ENCODE peak calls at places on chromosomes 2 and 18, in nine cellular contexts. C is Ammon's horn, Y is NCI-H524 treated with DMSO at 0.1 percent for 48 hours, K is NCI-H460, N is NCI-H1092, G is HT1080, P is sciatic nerve, U is memory B cell, H is hippocampal formation. A is an unnamed sample.

GRCh38 chr2:168770796-168771195 is 31.6 kb upstream of the NOSTRIN start:
- DNase-seq in C (no peak), Y (no peak), K (no peak), N (no peak), G (no peak), P (no peak), U (no peak), H (no peak), A (no peak)

GRCh38 chr18:12452801-12453200 is 45.1 kb downstream of the PRELID3A start:
- DNase-seq in C (no peak), Y (no peak), K (no peak), N (no peak), G (no peak), P (no peak), U (no peak), H (no peak), A (no peak)

GRCh38 chr2:113768770-113769169 is 12.3 kb upstream of the SLC35F5 start:
- DNase-seq in C (no peak), Y (no peak), K (no peak), N (no peak), G (no peak), P (no peak), U (no peak), H (no peak), A (no peak)

GRCh38 chr18:32289480-32290075 is 99.7 kb downstream of the MEP1B start:
- DNase-seq in C (peak; percentile 77), Y (peak; percentile 12), K (peak; percentile 72), N (peak; percentile 74), G (peak; percentile 59), P (no peak), U (no peak), H (peak; percentile 30), A (no peak)

GRCh38 chr2:119085613-119086012 is 72.9 kb downstream of the C1QL2 start:
- DNase-seq in C (no peak), Y (no peak), K (no peak), N (no peak), G (peak; percentile 12), P (no peak), U (no peak), H (no peak), A (no peak)

GRCh38 chr2:220134756-220135534 is 507.5 kb downstream of the SLC4A3 start:
- DNase-seq in C (no peak), Y (no peak), K (no peak), N (no peak), G (peak; percentile 72), P (no peak), U (no peak), H (no peak), A (no peak)

GRCh38 chr2:144083211-144083610 is 436.7 kb downstream of the ZEB2 start:
- DNase-seq in C (no peak), Y (no peak), K (no peak), N (no peak), G (peak; percentile 84), P (no peak), U (no peak), H (no peak), A (no peak)

GRCh38 chr2:44686561-44686960 is 254.9 kb upstream of the SIX3 start:
- DNase-seq in C (no peak), Y (no peak), K (no peak), N (no peak), G (peak; percentile 82), P (no peak), U (no peak), H (no peak), A (no peak)

GRCh38 chr2:79713131-79713785 is 200.4 kb downstream of the CTNNA2 start:
- DNase-seq in C (no peak), Y (no peak), K (no peak), N (no peak), G (peak; percentile 41), P (no peak), U (no peak), H (no peak), A (no peak)

GRCh38 chr2:22999951-23000350 is 385.0 kb upstream of the KLHL29 start:
- DNase-seq in C (no peak), Y (no peak), K (no peak), N (no peak), G (peak; percentile 64), P (no peak), U (no peak), H (no peak), A (no peak)

GRCh38 chr2:237591021-237591370 is 462 bp upstream of the RAB17 start:
- DNase-seq in C (no peak), Y (no peak), K (no peak), N (no peak), G (no peak), P (no peak), U (no peak), H (no peak), A (peak; percentile 76)

GRCh38 chr2:29062371-29062770 is 12.0 kb downstream of the PCARE start:
- DNase-seq in C (no peak), Y (no peak), K (no peak), N (no peak), G (no peak), P (peak; percentile 55), U (no peak), H (no peak), A (no peak)

GRCh38 chr2:112143150-112143549 is 5.0 kb downstream of the FBLN7 start:
- DNase-seq in C (no peak), Y (no peak), K (no peak), N (no peak), G (no peak), P (no peak), U (peak; percentile 7), H (no peak), A (no peak)

GRCh38 chr2:62409442-62409841 is 96.6 kb downstream of the TMEM17 start:
- DNase-seq in C (no peak), Y (no peak), K (no peak), N (no peak), G (peak; percentile 7), P (no peak), U (no peak), H (no peak), A (no peak)

GRCh38 chr2:48322251-48322650 is 207.7 kb upstream of the STON1 start:
- DNase-seq in C (no peak), Y (no peak), K (no peak), N (no peak), G (no peak), P (no peak), U (no peak), H (no peak), A (no peak)

GRCh38 chr18:8662574-8663255 is 42.6 kb upstream of the MTCL1 start:
- DNase-seq in C (no peak), Y (peak; percentile 31), K (peak; percentile 49), N (peak; percentile 45), G (no peak), P (no peak), U (no peak), H (no peak), A (no peak)

GRCh38 chr2:181058378-181059269 is 78.2 kb downstream of the UBE2E3 start:
- DNase-seq in C (peak; percentile 23), Y (no peak), K (peak; percentile 50), N (no peak), G (peak; percentile 23), P (no peak), U (peak; percentile 16), H (no peak), A (no peak)

GRCh38 chr2:54564439-54564838 is 108.3 kb downstream of the SPTBN1 start:
- DNase-seq in C (no peak), Y (no peak), K (no peak), N (no peak), G (no peak), P (no peak), U (no peak), H (no peak), A (no peak)

GRCh38 chr2:205411558-205411957 is 270.7 kb upstream of the NRP2 start:
- DNase-seq in C (peak; percentile 83), Y (no peak), K (no peak), N (no peak), G (no peak), P (no peak), U (no peak), H (peak; percentile 28), A (no peak)

GRCh38 chr18:55381277-55381676 is 206.7 kb downstream of the TCF4 start:
- DNase-seq in C (no peak), Y (no peak), K (no peak), N (no peak), G (no peak), P (no peak), U (no peak), H (no peak), A (no peak)

GRCh38 chr2:196291873-196292800 is 120.8 kb upstream of the STK17B start:
- DNase-seq in C (no peak), Y (no peak), K (no peak), N (no peak), G (peak; percentile 33), P (no peak), U (no peak), H (no peak), A (peak; percentile 95)

GRCh38 chr2:109472331-109473005 is 141.3 kb downstream of the SEPTIN10 start:
- DNase-seq in C (no peak), Y (no peak), K (no peak), N (no peak), G (no peak), P (no peak), U (no peak), H (no peak), A (no peak)

GRCh38 chr2:205073433-205074020 is 528.3 kb downstream of the PARD3B start:
- DNase-seq in C (no peak), Y (no peak), K (no peak), N (no peak), G (no peak), P (no peak), U (no peak), H (no peak), A (no peak)

GRCh38 chr2:134122610-134123009 is 131.3 kb upstream of the MGAT5 start:
- DNase-seq in C (no peak), Y (no peak), K (no peak), N (no peak), G (no peak), P (no peak), U (no peak), H (no peak), A (no peak)

GRCh38 chr2:134727385-134727784 is 8.6 kb upstream of the TMEM163 start:
- DNase-seq in C (no peak), Y (no peak), K (no peak), N (no peak), G (peak; percentile 85), P (no peak), U (no peak), H (no peak), A (no peak)

GRCh38 chr2:120885311-120885710 is 149.6 kb downstream of the GLI2 start:
- DNase-seq in C (no peak), Y (no peak), K (no peak), N (no peak), G (no peak), P (no peak), U (no peak), H (no peak), A (no peak)

GRCh38 chr2:8310557-8311455 is 371.1 kb upstream of the ID2 start:
- DNase-seq in C (no peak), Y (no peak), K (no peak), N (no peak), G (no peak), P (no peak), U (no peak), H (no peak), A (no peak)

GRCh38 chr2:118913805-118914645 is 28.0 kb upstream of the MARCO start:
- DNase-seq in C (peak; percentile 5), Y (no peak), K (no peak), N (no peak), G (peak; percentile 57), P (no peak), U (no peak), H (no peak), A (no peak)

GRCh38 chr2:241017228-241017940 is 19.0 kb downstream of the SNED1 start:
- DNase-seq in C (no peak), Y (no peak), K (no peak), N (no peak), G (no peak), P (peak; percentile 42), U (no peak), H (no peak), A (peak; percentile 11)

A was measured in breast epithelium.